ENCODE peak calls at places on chromosomes 2 and 18, in four cellular contexts. Y is GM12878, H is A549, S is HepG2. E is an unnamed sample.

GRCh38 chr18:24924066-24924716 is 427.8 kb downstream of the ZNF521 start:
- DNase-seq in Y (no peak), H (no peak), S (no peak), E (no peak)

GRCh38 chr18:78293940-78294401 is 685.6 kb upstream of the SALL3 start:
- DNase-seq in Y (no peak), H (no peak), S (no peak), E (no peak)

GRCh38 chr2:44723921-44724320 is 217.6 kb upstream of the SIX3 start:
- DNase-seq in Y (no peak), H (no peak), S (no peak), E (no peak)

GRCh38 chr2:196481323-196481695 is 158.2 kb upstream of the CCDC150 start:
- DNase-seq in Y (no peak), H (no peak), S (no peak), E (no peak)

GRCh38 chr2:63977904-63978303 is 41.3 kb downstream of the VPS54 start:
- DNase-seq in Y (peak; percentile 56), H (no peak), S (no peak), E (no peak)

GRCh38 chr18:48590678-48591077 is 51.8 kb downstream of the CTIF start:
- DNase-seq in Y (no peak), H (peak; percentile 43), S (no peak), E (no peak)

GRCh38 chr18:55587341-55588000 is 521 bp downstream of the TCF4 start:
- DNase-seq in Y (no peak), H (no peak), S (no peak), E (peak; percentile 76)

GRCh38 chr18:35201502-35201901 is 39.3 kb upstream of the ZNF397 start:
- DNase-seq in Y (no peak), H (no peak), S (no peak), E (peak; percentile 52)

GRCh38 chr2:1743396-1744150 is 742 bp downstream of the PXDN start:
- DNase-seq in Y (no peak), H (no peak), S (no peak), E (peak; percentile 89)

GRCh38 chr2:109347626-109348025 is 218.6 kb downstream of the SH3RF3 start:
- DNase-seq in Y (no peak), H (no peak), S (no peak), E (no peak)

GRCh38 chr18:23689031-23689615 is at the start of gene LAMA3:
- DNase-seq in Y (no peak), H (peak; percentile 65), S (no peak), E (peak; percentile 81)

GRCh38 chr2:43707255-43707654 is 31.0 kb upstream of the C1GALT1C1L start:
- DNase-seq in Y (no peak), H (peak; percentile 37), S (no peak), E (no peak)

GRCh38 chr18:48306838-48307237 is 102.3 kb downstream of the ZBTB7C start:
- DNase-seq in Y (no peak), H (no peak), S (no peak), E (no peak)

GRCh38 chr2:20091305-20091991 is 40.0 kb upstream of the LAPTM4A start:
- DNase-seq in Y (no peak), H (peak; percentile 39), S (no peak), E (no peak)

GRCh38 chr2:11344956-11345671 is 678 bp upstream of the ROCK2 start:
- DNase-seq in Y (no peak), H (peak; percentile 82), S (peak; percentile 74), E (no peak)

GRCh38 chr18:63336366-63337099 is 17.0 kb upstream of the BCL2 start:
- DNase-seq in Y (no peak), H (peak; percentile 11), S (peak; percentile 79), E (no peak)

GRCh38 chr18:48028716-48029115 is 98.3 kb upstream of the SMAD2 start:
- DNase-seq in Y (no peak), H (no peak), S (no peak), E (no peak)

GRCh38 chr2:39593439-39594393 is 72.0 kb upstream of the TMEM178A start:
- DNase-seq in Y (no peak), H (peak; percentile 79), S (peak; percentile 56), E (no peak)

GRCh38 chr2:133490412-133490958 is 77.8 kb downstream of the NCKAP5 start:
- DNase-seq in Y (no peak), H (no peak), S (no peak), E (no peak)

GRCh38 chr2:27202829-27203228 is 9.0 kb upstream of the ATRAID start:
- DNase-seq in Y (no peak), H (no peak), S (no peak), E (no peak)

GRCh38 chr2:96907405-96908041 is 37.6 kb upstream of the SEMA4C start:
- DNase-seq in Y (no peak), H (no peak), S (no peak), E (peak; percentile 79)

GRCh38 chr2:207258191-207258991 is 92.6 kb upstream of the KLF7 start:
- DNase-seq in Y (no peak), H (peak; percentile 97), S (no peak), E (no peak)
- H3K4me3 ChIP-seq in Y (no peak overlapping the region), H (peak overlapping the region; percentile 10), S (no peak overlapping the region), E (no peak overlapping the region)

DNA sequence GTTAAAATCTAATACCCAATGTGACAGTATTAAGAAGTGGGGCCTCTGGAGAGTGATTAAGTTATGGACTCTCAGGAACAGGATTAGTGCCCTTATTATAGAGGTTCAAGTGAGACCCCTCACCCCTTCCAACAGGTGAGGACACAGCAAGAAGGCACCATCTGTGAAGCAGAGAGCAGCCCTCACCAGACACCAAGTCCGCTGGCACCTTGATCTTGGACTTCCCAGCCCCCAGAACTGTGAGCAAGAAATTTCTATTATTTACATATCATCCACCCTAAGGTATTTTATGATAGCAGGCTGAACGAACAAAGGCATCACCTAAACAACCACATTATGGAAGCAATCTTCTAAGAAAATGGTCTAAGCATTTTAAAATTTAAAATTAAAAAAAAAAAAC is 59.0 kb downstream of the HDAC4 start:
- DNase-seq in Y (no peak), H (no peak), S (no peak), E (no peak)
- TF ChIP-seq PBX3 in Y (no peak), H (no peak), S (no peak), E (no peak)

GRCh38 chr2:9655441-9656269 is 24.9 kb upstream of the YWHAQ start:
- DNase-seq in Y (peak; percentile 40), H (peak; percentile 73), S (no peak), E (no peak)
- TF ChIP-seq SMC3 in Y (no peak), H (no peak), S (no peak), E (no peak)

GRCh38 chr2:201260302-201260800 is at the start of gene CASP8:
- DNase-seq in Y (no peak), H (peak; percentile 37), S (peak; percentile 55), E (no peak)
- H3K4me3 ChIP-seq in Y (peak within 1 kb of the TSS; percentile 62), H (peak within 1 kb of the TSS; percentile 59), S (peak within 1 kb of the TSS; percentile 25), E (no peak within 1 kb of the TSS)

GRCh38 chr18:58468191-58468590 is 160.7 kb downstream of the ALPK2 start:
- DNase-seq in Y (no peak), H (no peak), S (no peak), E (no peak)

GRCh38 chr18:58464104-58464625 is 164.7 kb downstream of the ALPK2 start:
- DNase-seq in Y (no peak), H (no peak), S (no peak), E (no peak)

GRCh38 chr18:58470292-58470691 is 158.6 kb downstream of the ALPK2 start:
- DNase-seq in Y (no peak), H (no peak), S (no peak), E (no peak)

GRCh38 chr18:58462975-58463374 is 165.9 kb downstream of the ALPK2 start:
- DNase-seq in Y (no peak), H (no peak), S (no peak), E (no peak)

DNA sequence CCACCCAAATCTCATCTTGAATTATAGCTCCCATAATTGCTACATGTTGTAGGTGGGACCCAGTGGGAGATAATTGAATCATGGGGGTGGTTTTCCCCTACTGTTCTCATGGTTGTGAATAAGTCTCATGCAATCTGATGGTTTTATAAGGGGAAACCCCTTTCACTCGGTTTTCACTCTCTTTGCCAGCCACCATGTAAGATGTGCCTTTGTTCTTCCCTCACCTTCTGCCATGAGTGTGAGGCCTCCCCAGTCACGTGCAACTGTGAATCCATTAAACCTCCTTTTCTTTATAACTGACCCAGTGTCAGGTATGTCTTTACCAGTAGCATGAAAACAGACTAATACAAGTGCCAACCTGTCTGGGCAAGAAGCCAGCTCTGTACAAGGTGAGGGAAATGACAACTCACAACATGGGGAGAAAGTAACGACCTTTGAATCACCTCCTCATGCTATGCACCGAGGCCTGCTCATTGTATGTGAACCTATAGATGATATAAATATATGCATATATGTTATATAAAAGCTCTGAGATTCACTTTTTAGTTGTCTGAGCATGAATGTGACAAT is 162.2 kb downstream of the ALPK2 start:
- DNase-seq in Y (no peak), H (no peak), S (no peak), E (no peak)
- TF ChIP-seq PBX3 in Y (no peak), H (no peak), S (no peak), E (no peak)

DNA sequence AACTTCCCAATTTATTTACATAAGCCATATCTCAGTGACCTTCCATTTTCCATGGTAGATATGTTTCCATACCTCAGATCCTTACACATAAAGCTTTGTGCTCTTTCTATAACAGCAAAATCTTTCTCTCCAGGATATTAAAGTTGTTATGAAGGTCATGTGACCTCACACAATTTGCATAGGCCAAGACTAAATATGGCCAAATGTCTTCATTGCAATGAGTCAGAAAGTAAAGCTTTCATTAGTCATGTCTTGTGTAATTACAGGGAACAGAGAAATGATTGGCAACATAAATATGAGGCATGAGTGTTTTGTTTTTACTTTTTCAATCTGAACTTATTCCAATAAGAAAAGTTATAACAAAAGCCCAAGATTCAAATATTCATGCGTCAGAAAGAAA is 243.5 kb downstream of the ASXL3 start:
- DNase-seq in Y (no peak), H (no peak), S (no peak), E (no peak)
- TF ChIP-seq SMC3 in Y (no peak), H (no peak), S (no peak), E (no peak)

GRCh38 chr18:58862851-58863538 is 1.7 kb upstream of the ZNF532 start:
- DNase-seq in Y (no peak), H (peak; percentile 45), S (no peak), E (peak; percentile 80)
- H3K4me3 ChIP-seq in Y (peak overlapping the region; percentile 46), H (peak overlapping the region; percentile 54), S (no peak overlapping the region), E (peak overlapping the region; percentile 51)

E was measured in SK-N-SH.